ENCODE peak calls at places on chromosomes 5 and 9, in ten cellular contexts. R is OCI-M1; G is fibroblast of mammary gland; W is stimulated activated CD4-positive, alpha-beta T cell treated with anti-CD3 and anti-CD28 coated beads, Interleukin-2, amount 100 ng/mL, for 48 hours; F is activated naive CD8-positive, alpha-beta T cell treated with anti-CD3 and anti-CD28 coated beads for 36 hours; M is sigmoid colon; N is HT-29; S is OCI-LY7; U is B cell; O is GM13976. I is an unnamed sample.

GRCh38 chr5:52997424-52997823 is 8.3 kb downstream of the ITGA2 start:
- DNase-seq in F (no peak), O (no peak), W (no peak), M (no peak), N (peak), G (no peak), R (no peak), U (no peak), S (no peak), I (no peak)

GRCh38 chr9:111975709-111976108 is 79.1 kb downstream of the UGCG start:
- DNase-seq in O (no peak), N (peak), W (no peak), M (no peak), F (peak), R (peak), U (no peak), S (peak), G (no peak), I (peak)

GRCh38 chr5:113099822-113100221 is 123.2 kb downstream of the DCP2 start:
- DNase-seq in U (no peak), O (no peak), N (no peak), S (no peak), F (no peak), M (no peak), R (no peak), W (no peak), G (no peak), I (no peak)

GRCh38 chr9:89753472-89754055 is 148.8 kb downstream of the GADD45G start:
- DNase-seq in U (no peak), S (no peak), N (no peak), M (no peak), W (no peak), F (no peak), R (no peak), G (no peak), O (peak), I (no peak)

GRCh38 chr5:159616967-159617366 is 286.7 kb upstream of the IL12B start:
- DNase-seq in F (no peak), U (no peak), W (no peak), O (no peak), M (no peak), R (no peak), S (no peak), G (peak), N (no peak), I (no peak)

GRCh38 chr5:547086-547924 is 23.1 kb upstream of the SLC9A3 start:
- DNase-seq in M (peak), G (no peak), U (no peak), S (no peak), F (no peak), O (no peak), R (no peak), N (no peak), W (no peak), I (no peak)

GRCh38 chr5:36874465-36874864 is 2.1 kb upstream of the NIPBL start:
- DNase-seq in O (no peak), R (peak), M (no peak), W (no peak), U (no peak), N (peak), G (peak), S (peak), F (no peak), I (peak)

GRCh38 chr5:42641321-42642005 is 115.2 kb upstream of the CCDC152 start:
- DNase-seq in O (no peak), R (no peak), U (no peak), M (no peak), W (no peak), N (no peak), F (no peak), G (peak), S (no peak), I (no peak)

GRCh38 chr9:136331556-136332481 is 4.5 kb downstream of the GPSM1 start:
- DNase-seq in U (no peak), O (no peak), R (no peak), N (no peak), G (no peak), W (no peak), S (no peak), F (no peak), M (no peak), I (no peak)

GRCh38 chr9:86349271-86349670 is 4.9 kb downstream of the TUT7 start:
- DNase-seq in R (no peak), G (peak), M (no peak), F (no peak), W (no peak), O (no peak), S (no peak), N (no peak), U (no peak), I (no peak)

GRCh38 chr9:69759478-69760277 is at the start of gene PTAR1:
- DNase-seq in W (peak), S (peak), M (peak), G (peak), N (peak), O (peak), R (peak), F (peak), U (peak), I (peak)

GRCh38 chr9:38339496-38339895 is 53.0 kb upstream of the ALDH1B1 start:
- DNase-seq in N (no peak), M (no peak), W (no peak), S (no peak), G (peak), U (no peak), O (no peak), F (no peak), R (no peak), I (no peak)

GRCh38 chr5:112116372-112116771 is 302.7 kb downstream of the EPB41L4A start:
- DNase-seq in R (no peak), G (no peak), O (no peak), U (no peak), F (no peak), M (no peak), N (no peak), S (no peak), W (no peak), I (no peak)

GRCh38 chr5:135488727-135489465 is 36.7 kb upstream of the TIFAB start:
- DNase-seq in O (peak), F (no peak), G (peak), N (peak), U (no peak), R (no peak), M (no peak), W (no peak), S (no peak), I (no peak)

GRCh38 chr5:174195517-174195916 is 150.0 kb downstream of the NSG2 start:
- DNase-seq in W (no peak), G (no peak), U (no peak), S (no peak), N (no peak), R (no peak), M (no peak), F (no peak), O (no peak), I (no peak)

GRCh38 chr9:34993502-34994428 is 4.2 kb downstream of the DNAJB5 start:
- DNase-seq in O (peak), N (no peak), U (no peak), G (peak), F (peak), R (no peak), W (no peak), S (no peak), M (peak), I (no peak)

GRCh38 chr5:151199581-151200185 is 24.2 kb downstream of the CCDC69 start:
- DNase-seq in W (no peak), G (no peak), N (no peak), F (no peak), M (no peak), U (no peak), S (no peak), R (no peak), O (no peak), I (no peak)

GRCh38 chr5:63923914-63924313 is 38.3 kb downstream of the HTR1A start:
- DNase-seq in O (no peak), F (no peak), W (no peak), M (no peak), R (peak), S (no peak), N (peak), U (no peak), G (no peak), I (no peak)

GRCh38 chr9:134755221-134755907 is 113.8 kb downstream of the COL5A1 start:
- DNase-seq in G (no peak), U (no peak), R (no peak), O (no peak), M (no peak), W (no peak), F (no peak), N (no peak), S (no peak), I (no peak)

GRCh38 chr5:87390576-87391199 is 22.0 kb downstream of the CCNH start:
- DNase-seq in N (no peak), S (no peak), R (no peak), F (no peak), W (no peak), U (no peak), M (no peak), G (no peak), O (no peak), I (no peak)

GRCh38 chr9:113343732-113344231 is 3.7 kb upstream of the WDR31 start:
- DNase-seq in U (no peak), R (peak), N (peak), S (no peak), F (peak), O (no peak), G (peak), W (no peak), M (peak), I (peak)

GRCh38 chr5:91141642-91142041 is 241.5 kb downstream of the ARRDC3 start:
- DNase-seq in G (no peak), O (no peak), U (no peak), R (no peak), N (no peak), M (no peak), W (no peak), S (no peak), F (no peak), I (no peak)

GRCh38 chr5:176187276-176188062 is 50.8 kb upstream of the SIMC1 start:
- DNase-seq in U (no peak), S (no peak), R (no peak), F (no peak), M (no peak), W (no peak), O (no peak), G (no peak), N (no peak), I (no peak)

GRCh38 chr9:124389146-124389939 is 25.9 kb downstream of the PSMB7 start:
- DNase-seq in R (peak), O (no peak), G (no peak), S (no peak), W (no peak), U (no peak), N (no peak), M (no peak), F (no peak), I (no peak)

GRCh38 chr5:149419532-149420485 is 40.7 kb upstream of the IL17B start:
- DNase-seq in G (peak), U (no peak), F (no peak), O (no peak), N (no peak), R (no peak), S (no peak), M (no peak), W (no peak), I (no peak)

GRCh38 chr5:2886531-2886930 is 135.1 kb upstream of the IRX2 start:
- DNase-seq in R (no peak), S (no peak), M (no peak), F (no peak), G (no peak), O (no peak), W (no peak), N (no peak), U (no peak), I (no peak)

I was measured in erythroblast.